ENCODE peak calls at places on chromosomes 5 and 9, in nine cellular contexts. V is HepG2; X is HCT116; E is CD8-positive, alpha-beta memory T cell; G is heart left ventricle; K is iPS DF 6.9; F is keratinocyte; C is A549; U is naive thymus-derived CD4-positive, alpha-beta T cell. O is an unnamed sample.

GRCh38 chr5:134070648-134070978 is 43.9 kb upstream of the TCF7 start:
- DNase-seq in V (no peak), X (no peak), E (no peak), G (no peak), K (no peak), F (no peak), C (peak; percentile 59), U (no peak), O (no peak)

GRCh38 chr9:32578976-32579375 is 6.0 kb upstream of the NDUFB6 start:
- DNase-seq in V (no peak), X (no peak), E (no peak), G (no peak), K (no peak), F (no peak), C (no peak), U (no peak), O (no peak)

GRCh38 chr9:81183763-81184162 is 505.6 kb downstream of the TLE1 start:
- DNase-seq in V (no peak), X (no peak), E (no peak), G (no peak), K (no peak), F (no peak), C (no peak), U (no peak), O (no peak)

GRCh38 chr9:8660383-8660782 is 860.8 kb upstream of the DMAC1 start:
- DNase-seq in V (no peak), X (no peak), E (no peak), G (peak; percentile 64), K (no peak), F (no peak), C (no peak), U (no peak), O (no peak)

GRCh38 chr9:27184556-27185351 is 75.7 kb downstream of the TEK start:
- DNase-seq in V (no peak), X (no peak), E (no peak), G (no peak), K (no peak), F (no peak), C (no peak), U (no peak), O (no peak)

GRCh38 chr5:175872287-175873089 is 1.1 kb downstream of the CPLX2 start:
- DNase-seq in V (peak; percentile 50), X (no peak), E (no peak), G (no peak), K (no peak), F (no peak), C (peak; percentile 80), U (no peak), O (no peak)

GRCh38 chr9:91954841-91955471 is 4.9 kb upstream of the ROR2 start:
- DNase-seq in V (peak; percentile 33), X (peak; percentile 54), E (no peak), G (no peak), K (no peak), F (no peak), C (peak; percentile 69), U (no peak), O (no peak)

GRCh38 chr5:1737790-1738405 is 61.7 kb downstream of the MRPL36 start:
- DNase-seq in V (peak; percentile 31), X (peak; percentile 22), E (peak; percentile 29), G (no peak), K (no peak), F (peak; percentile 11), C (peak; percentile 16), U (no peak), O (peak; percentile 47)

GRCh38 chr9:91740713-91741112 is 209.3 kb downstream of the ROR2 start:
- DNase-seq in V (no peak), X (no peak), E (no peak), G (peak; percentile 64), K (no peak), F (no peak), C (peak; percentile 29), U (no peak), O (no peak)

GRCh38 chr9:86902606-86903460 is 44.5 kb downstream of the GAS1 start:
- DNase-seq in V (no peak), X (no peak), E (no peak), G (no peak), K (no peak), F (no peak), C (no peak), U (no peak), O (no peak)

GRCh38 chr5:141717043-141717442 is 35.0 kb upstream of the ARAP3 start:
- DNase-seq in V (no peak), X (no peak), E (no peak), G (no peak), K (no peak), F (no peak), C (no peak), U (no peak), O (no peak)

GRCh38 chr5:57009811-57010210 is 57.9 kb upstream of the MIER3 start:
- DNase-seq in V (no peak), X (no peak), E (no peak), G (no peak), K (no peak), F (no peak), C (no peak), U (no peak), O (no peak)

GRCh38 chr9:76655970-76656369 is 108.3 kb upstream of the PCA3 start:
- DNase-seq in V (no peak), X (no peak), E (no peak), G (no peak), K (no peak), F (no peak), C (no peak), U (no peak), O (no peak)

GRCh38 chr9:79598562-79599345 is 27.0 kb downstream of the TLE4 start:
- DNase-seq in V (no peak), X (no peak), E (no peak), G (no peak), K (no peak), F (no peak), C (no peak), U (no peak), O (no peak)
- H3K4me1 ChIP-seq in V (no peaks in the 10 kb centered on the region), X (no peaks in the 10 kb centered on the region), E (peaks cover 21% of the 10 kb centered on the region), G (no peaks in the 10 kb centered on the region), K (no peaks in the 10 kb centered on the region), F (no peaks in the 10 kb centered on the region), C (no peaks in the 10 kb centered on the region), U (peaks cover 3% of the 10 kb centered on the region), O (peaks cover 21% of the 10 kb centered on the region)

GRCh38 chr5:177154003-177154643 is 20.6 kb downstream of the NSD1 start:
- DNase-seq in V (no peak), X (no peak), E (no peak), G (no peak), K (no peak), F (no peak), C (no peak), U (no peak), O (no peak)
- H3K27ac ChIP-seq in V (no peak overlapping the region), X (no peak overlapping the region), E (no peak overlapping the region), G (no peak overlapping the region), K (no peak overlapping the region), F (no peak overlapping the region), C (no peak overlapping the region), U (no peak overlapping the region), O (no peak overlapping the region)

GRCh38 chr5:6439588-6440550 is 8.8 kb upstream of the UBE2QL1 start:
- DNase-seq in V (no peak), X (no peak), E (no peak), G (no peak), K (no peak), F (no peak), C (no peak), U (no peak), O (no peak)

GRCh38 chr5:6443326-6443725 is 5.3 kb upstream of the UBE2QL1 start:
- DNase-seq in V (no peak), X (no peak), E (no peak), G (no peak), K (no peak), F (no peak), C (no peak), U (no peak), O (no peak)

GRCh38 chr5:6446626-6447309 is 1.9 kb upstream of the UBE2QL1 start:
- DNase-seq in V (no peak), X (no peak), E (no peak), G (no peak), K (no peak), F (no peak), C (peak; percentile 8), U (no peak), O (no peak)

GRCh38 chr5:6446042-6446441 is 2.6 kb upstream of the UBE2QL1 start:
- DNase-seq in V (no peak), X (no peak), E (no peak), G (no peak), K (no peak), F (no peak), C (no peak), U (no peak), O (no peak)

DNA sequence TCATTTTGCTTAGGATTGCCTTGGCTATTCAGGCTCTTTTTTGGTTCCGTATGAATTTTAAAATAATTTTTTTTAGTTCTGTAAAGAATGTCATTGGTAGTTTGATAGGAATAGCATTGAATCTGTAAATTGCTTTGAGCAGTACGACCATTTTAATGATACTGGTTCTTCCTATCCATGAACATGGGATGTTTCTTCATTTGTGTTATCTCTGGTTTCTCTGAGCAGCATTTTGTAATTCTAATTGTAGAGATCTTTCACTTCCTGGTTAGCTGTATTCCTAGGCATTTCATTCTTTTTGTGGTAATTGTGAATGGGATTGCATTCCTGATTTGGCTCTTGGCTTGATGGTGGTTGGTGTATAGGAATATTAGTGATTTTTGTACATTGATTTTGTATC is 6.3 kb upstream of the UBE2QL1 start:
- DNase-seq in V (no peak), X (no peak), E (no peak), G (no peak), K (no peak), F (no peak), C (no peak), U (no peak), O (no peak)
- H3K4me3 ChIP-seq in V (no peak overlapping the region), X (no peak overlapping the region), E (no peak overlapping the region), G (no peak overlapping the region), K (no peak overlapping the region), F (no peak overlapping the region), C (no peak overlapping the region), U (no peak overlapping the region), O (no peak overlapping the region)

GRCh38 chr5:73305386-73305785 is 132.4 kb downstream of the TMEM174 start:
- DNase-seq in V (no peak), X (no peak), E (no peak), G (no peak), K (no peak), F (no peak), C (no peak), U (no peak), O (no peak)
- H3K4me1 ChIP-seq in V (no peaks in the 10 kb centered on the region), X (no peaks in the 10 kb centered on the region), E (no peaks in the 10 kb centered on the region), G (no peaks in the 10 kb centered on the region), K (peaks cover 5% of the 10 kb centered on the region), F (peaks cover under 1% of the 10 kb centered on the region), C (no peaks in the 10 kb centered on the region), U (no peaks in the 10 kb centered on the region), O (peaks cover 2% of the 10 kb centered on the region)

DNA sequence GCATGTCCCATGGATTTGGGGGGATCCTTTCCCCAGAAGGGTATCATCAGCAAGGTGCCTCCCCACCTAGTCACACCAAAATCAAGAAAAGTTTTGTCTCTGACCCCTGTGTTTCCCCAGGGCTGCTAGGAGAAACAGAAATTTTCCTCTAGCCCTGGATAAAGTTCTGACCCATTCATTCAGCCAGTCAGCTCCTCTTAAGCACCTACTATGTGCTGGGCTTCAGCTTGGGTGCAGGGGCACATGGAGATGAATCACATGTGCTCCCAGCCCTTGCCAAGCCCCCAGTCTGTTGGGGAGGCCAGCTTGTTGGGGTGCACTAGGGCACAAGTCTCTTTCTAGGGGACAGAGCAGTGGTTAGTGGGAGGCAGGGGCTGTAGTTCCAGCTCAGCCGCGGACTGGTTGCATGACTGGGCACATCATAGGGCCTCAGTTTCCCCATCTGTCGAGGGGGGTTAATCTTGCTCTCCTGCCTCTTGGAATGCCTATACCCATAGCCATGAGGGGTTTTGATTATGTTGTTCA is 3.9 kb downstream of the DAB2IP start:
- DNase-seq in V (no peak), X (no peak), E (no peak), G (no peak), K (no peak), F (no peak), C (no peak), U (no peak), O (no peak)
- H3K27ac ChIP-seq in V (no peak overlapping the region), X (no peak overlapping the region), E (no peak overlapping the region), G (peak overlapping the region; percentile 18), K (no peak overlapping the region), F (no peak overlapping the region), C (no peak overlapping the region), U (no peak overlapping the region), O (no peak overlapping the region)